ENCODE peak calls at places on chromosomes 11 and 22, in ten cellular contexts. Q, V, A, M, C, X, N, F, U and G are unnamed samples.

GRCh38 chr22:21887841-21888240 is 20.4 kb upstream of the MAPK1 start:
- DNase-seq in Q (no peak), V (no peak), A (no peak), M (no peak), C (no peak), X (no peak), N (no peak), F (no peak), U (no peak), G (no peak)

GRCh38 chr11:78946945-78947914 is 372.6 kb upstream of the NARS2 start:
- DNase-seq in Q (no peak), V (no peak), A (no peak), M (no peak), C (peak), X (peak), N (no peak), F (no peak), U (no peak), G (no peak)

GRCh38 chr11:119323532-119324033 is 6.7 kb upstream of the MCAM start:
- DNase-seq in Q (no peak), V (peak), A (peak), M (peak), C (peak), X (peak), N (peak), F (peak), U (peak), G (peak)

GRCh38 chr11:122655527-122656072 is at the start of gene UBASH3B:
- DNase-seq in Q (peak), V (peak), A (peak), M (peak), C (peak), X (peak), N (peak), F (peak), U (peak), G (peak)

GRCh38 chr11:103294516-103294915 is 185.3 kb downstream of the DYNC2H1 start:
- DNase-seq in Q (no peak), V (no peak), A (no peak), M (no peak), C (no peak), X (no peak), N (no peak), F (no peak), U (no peak), G (no peak)

GRCh38 chr11:123304828-123305530 is 109.9 kb upstream of the CLMP start:
- DNase-seq in Q (no peak), V (no peak), A (no peak), M (no peak), C (no peak), X (no peak), N (no peak), F (no peak), U (no peak), G (no peak)

GRCh38 chr22:30262917-30263741 is 3.5 kb downstream of the OSM start:
- DNase-seq in Q (peak), V (no peak), A (peak), M (peak), C (peak), X (peak), N (peak), F (peak), U (peak), G (peak)

GRCh38 chr11:130513132-130513531 is 64.7 kb downstream of the ADAMTS15 start:
- DNase-seq in Q (no peak), V (no peak), A (no peak), M (no peak), C (peak), X (no peak), N (no peak), F (no peak), U (no peak), G (no peak)

GRCh38 chr11:112537846-112538330 is 277.2 kb upstream of the PLET1 start:
- DNase-seq in Q (no peak), V (no peak), A (no peak), M (no peak), C (no peak), X (no peak), N (no peak), F (no peak), U (no peak), G (no peak)

GRCh38 chr11:77201991-77202841 is 74.2 kb downstream of the MYO7A start:
- DNase-seq in Q (peak), V (no peak), A (no peak), M (no peak), C (no peak), X (no peak), N (peak), F (no peak), U (peak), G (peak)

GRCh38 chr11:125883375-125883774 is 4.1 kb upstream of the HYLS1 start:
- DNase-seq in Q (no peak), V (no peak), A (no peak), M (no peak), C (no peak), X (no peak), N (no peak), F (no peak), U (no peak), G (no peak)

GRCh38 chr11:125890447-125891100 is 3.1 kb downstream of the HYLS1 start:
- DNase-seq in Q (no peak), V (no peak), A (no peak), M (no peak), C (no peak), X (no peak), N (no peak), F (no peak), U (no peak), G (no peak)

GRCh38 chr11:125892071-125892470 is 4.6 kb downstream of the HYLS1 start:
- DNase-seq in Q (no peak), V (no peak), A (no peak), M (no peak), C (no peak), X (no peak), N (no peak), F (no peak), U (no peak), G (no peak)

GRCh38 chr11:125886997-125887372 is 483 bp upstream of the HYLS1 start:
- DNase-seq in Q (peak), V (peak), A (no peak), M (peak), C (peak), X (no peak), N (peak), F (peak), U (peak), G (no peak)

GRCh38 chr11:125887373-125888324 is at the start of gene HYLS1:
- DNase-seq in Q (peak), V (peak), A (peak), M (peak), C (peak), X (peak), N (peak), F (peak), U (peak), G (peak)
- TF ChIP-seq CTCF in Q (no peak), V (peak), A (peak), M (peak), C (peak), X (no peak), N (no peak), F (no peak), U (peak), G (no peak)

GRCh38 chr11:68300076-68300830 is 12.1 kb upstream of the LRP5 start:
- DNase-seq in Q (no peak), V (no peak), A (no peak), M (no peak), C (no peak), X (no peak), N (no peak), F (no peak), U (no peak), G (no peak)
- TF ChIP-seq CTCF in Q (no peak), V (peak), A (no peak), M (no peak), C (no peak), X (no peak), N (no peak), F (no peak), U (no peak), G (no peak)

GRCh38 chr22:41367039-41367679 is 14.6 kb upstream of the TEF start:
- DNase-seq in Q (peak), V (peak), A (peak), M (peak), C (peak), X (peak), N (peak), F (no peak), U (peak), G (no peak)
- TF ChIP-seq CTCF in Q (peak), V (peak), A (peak), M (peak), C (peak), X (no peak), N (peak), F (no peak), U (peak), G (no peak)

GRCh38 chr11:35554491-35555237 is 29.2 kb upstream of the PAMR1 start:
- DNase-seq in Q (no peak), V (peak), A (no peak), M (no peak), C (peak), X (no peak), N (no peak), F (no peak), U (no peak), G (no peak)
- TF ChIP-seq CTCF in Q (no peak), V (peak), A (peak), M (no peak), C (peak), X (no peak), N (no peak), F (no peak), U (no peak), G (no peak)

DNA sequence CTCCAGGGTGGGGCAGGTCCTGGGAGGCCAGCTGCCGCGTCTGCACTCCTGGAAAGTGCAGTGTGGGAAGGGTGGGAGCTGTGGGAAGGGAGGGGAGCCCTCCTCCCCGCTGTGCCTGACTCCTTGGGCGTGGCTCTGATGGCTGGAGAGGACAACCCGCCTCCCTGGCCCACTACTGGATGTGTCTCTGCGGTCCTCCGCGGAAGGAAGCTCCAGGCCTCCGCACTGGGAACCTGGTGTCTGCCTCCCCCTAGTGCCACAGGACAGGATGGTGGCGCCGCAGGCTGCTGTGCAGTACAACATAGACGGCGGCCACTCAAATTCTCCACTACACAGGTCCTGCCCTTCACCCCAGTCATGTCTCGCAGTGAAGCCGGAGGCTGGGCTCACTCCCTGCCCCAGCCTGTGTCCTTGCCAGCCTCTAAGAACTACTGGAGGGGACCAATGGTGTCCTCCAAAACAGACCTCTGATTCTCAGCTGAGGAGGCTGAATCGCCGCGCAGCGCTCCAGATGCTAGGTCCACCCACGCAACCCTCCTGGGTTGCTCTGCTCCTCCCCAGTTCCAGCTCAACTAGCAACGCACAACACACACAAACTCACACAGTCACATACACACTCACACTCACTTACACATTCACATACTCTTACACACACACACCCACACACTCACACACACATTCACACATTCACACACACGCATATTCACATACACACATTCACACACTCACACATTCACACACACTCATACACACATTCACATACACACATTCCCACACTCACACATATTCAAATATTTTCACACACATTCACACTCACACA is 12.4 kb upstream of the DSCAML1 start:
- DNase-seq in Q (peak), V (peak), A (peak), M (peak), C (peak), X (peak), N (peak), F (no peak), U (peak), G (peak)
- TF ChIP-seq CTCF in Q (peak), V (peak), A (peak), M (peak), C (peak), X (peak), N (peak), F (peak), U (peak), G (no peak)

DNA sequence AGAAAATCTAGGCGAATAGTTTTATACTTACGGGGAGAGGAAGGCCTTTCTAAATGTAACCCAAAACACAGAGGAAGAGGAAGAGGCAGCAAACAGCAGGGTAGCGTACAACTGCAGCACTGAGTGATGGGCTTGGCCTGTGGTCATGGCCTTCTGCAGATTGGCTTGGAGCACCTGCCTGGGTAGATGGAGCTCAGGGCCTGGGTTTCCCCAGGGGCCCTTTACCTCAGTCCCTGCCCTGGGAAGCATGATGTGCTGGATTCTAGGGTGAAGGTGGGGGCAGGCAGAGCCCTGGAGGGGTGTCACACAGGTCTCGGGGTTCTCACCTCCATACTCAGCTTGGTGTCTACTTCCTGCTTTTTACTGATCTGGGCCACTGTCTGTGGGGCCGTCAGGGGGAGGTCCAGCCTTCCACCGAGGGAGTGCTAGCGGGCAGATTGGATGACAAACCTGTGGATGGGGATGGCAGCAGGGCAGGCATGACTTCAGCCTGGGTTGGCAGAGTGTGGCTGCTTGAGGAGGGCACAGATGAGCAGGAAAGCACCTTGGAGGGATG is 27.7 kb upstream of the CHRM1 start:
- DNase-seq in Q (no peak), V (no peak), A (no peak), M (no peak), C (no peak), X (no peak), N (no peak), F (no peak), U (no peak), G (no peak)
- TF ChIP-seq CTCF in Q (no peak), V (no peak), A (no peak), M (no peak), C (no peak), X (no peak), N (no peak), F (no peak), U (no peak), G (no peak)